ENCODE peak calls at places on chromosome 1, in nine cellular contexts. One of them, this sample, is unnamed.

GRCh38 chr1:115413621-115414020 is 75.6 kb upstream of the NGF start:
- DNase-seq in Calu3: no peak
- DNase-seq in mesothelial cell of epicardium: no peak
- DNase-seq in heart right ventricle: no peak
- DNase-seq in adrenal gland: no peak
- DNase-seq in heart left ventricle: no peak
- DNase-seq in glutamatergic neuron: no peak
- DNase-seq in A549: no peak
- DNase-seq in dorsolateral prefrontal cortex: no peak
- DNase-seq in this sample: no peak

GRCh38 chr1:169904834-169905233 is 11.1 kb upstream of the SCYL3 start:
- DNase-seq in Calu3: no peak
- DNase-seq in mesothelial cell of epicardium: no peak
- DNase-seq in heart right ventricle: no peak
- DNase-seq in adrenal gland: no peak
- DNase-seq in heart left ventricle: no peak
- DNase-seq in glutamatergic neuron: no peak
- DNase-seq in A549: no peak
- DNase-seq in dorsolateral prefrontal cortex: no peak
- DNase-seq in this sample: no peak

GRCh38 chr1:223008808-223009207 is 134.2 kb downstream of the TLR5 start:
- DNase-seq in Calu3: no peak
- DNase-seq in mesothelial cell of epicardium: no peak
- DNase-seq in heart right ventricle: no peak
- DNase-seq in adrenal gland: no peak
- DNase-seq in heart left ventricle: no peak
- DNase-seq in glutamatergic neuron: no peak
- DNase-seq in A549: no peak
- DNase-seq in dorsolateral prefrontal cortex: no peak
- DNase-seq in this sample: no peak

GRCh38 chr1:184152502-184152901 is 101.0 kb downstream of the TSEN15 start:
- DNase-seq in Calu3: peak
- DNase-seq in mesothelial cell of epicardium: no peak
- DNase-seq in heart right ventricle: peak
- DNase-seq in adrenal gland: peak
- DNase-seq in heart left ventricle: peak
- DNase-seq in glutamatergic neuron: no peak
- DNase-seq in A549: no peak
- DNase-seq in dorsolateral prefrontal cortex: no peak
- DNase-seq in this sample: no peak

GRCh38 chr1:117051224-117052064 is 8.7 kb upstream of the TTF2 start:
- DNase-seq in Calu3: peak
- DNase-seq in mesothelial cell of epicardium: no peak
- DNase-seq in heart right ventricle: no peak
- DNase-seq in adrenal gland: no peak
- DNase-seq in heart left ventricle: no peak
- DNase-seq in glutamatergic neuron: no peak
- DNase-seq in A549: no peak
- DNase-seq in dorsolateral prefrontal cortex: no peak
- DNase-seq in this sample: no peak

GRCh38 chr1:116951175-116951935 is 41.6 kb downstream of the PTGFRN start:
- DNase-seq in Calu3: no peak
- DNase-seq in mesothelial cell of epicardium: no peak
- DNase-seq in heart right ventricle: no peak
- DNase-seq in adrenal gland: peak
- DNase-seq in heart left ventricle: no peak
- DNase-seq in glutamatergic neuron: no peak
- DNase-seq in A549: no peak
- DNase-seq in dorsolateral prefrontal cortex: no peak
- DNase-seq in this sample: no peak

GRCh38 chr1:47941609-47942237 is 55.5 kb downstream of the TRABD2B start:
- DNase-seq in Calu3: peak
- DNase-seq in mesothelial cell of epicardium: no peak
- DNase-seq in heart right ventricle: no peak
- DNase-seq in adrenal gland: no peak
- DNase-seq in heart left ventricle: no peak
- DNase-seq in glutamatergic neuron: no peak
- DNase-seq in A549: peak
- DNase-seq in dorsolateral prefrontal cortex: no peak
- DNase-seq in this sample: no peak

GRCh38 chr1:234262754-234263105 is 110.5 kb upstream of the COA6 start:
- DNase-seq in Calu3: no peak
- DNase-seq in mesothelial cell of epicardium: no peak
- DNase-seq in heart right ventricle: no peak
- DNase-seq in adrenal gland: peak
- DNase-seq in heart left ventricle: no peak
- DNase-seq in glutamatergic neuron: no peak
- DNase-seq in A549: no peak
- DNase-seq in dorsolateral prefrontal cortex: peak
- DNase-seq in this sample: no peak

GRCh38 chr1:31467005-31467674 is 54.1 kb downstream of the SERINC2 start:
- DNase-seq in Calu3: no peak
- DNase-seq in mesothelial cell of epicardium: no peak
- DNase-seq in heart right ventricle: no peak
- DNase-seq in adrenal gland: no peak
- DNase-seq in heart left ventricle: no peak
- DNase-seq in glutamatergic neuron: no peak
- DNase-seq in A549: no peak
- DNase-seq in dorsolateral prefrontal cortex: no peak
- DNase-seq in this sample: no peak

GRCh38 chr1:193417945-193418744 is 231.7 kb upstream of the B3GALT2 start:
- DNase-seq in Calu3: no peak
- DNase-seq in mesothelial cell of epicardium: no peak
- DNase-seq in heart right ventricle: no peak
- DNase-seq in adrenal gland: peak
- DNase-seq in heart left ventricle: no peak
- DNase-seq in glutamatergic neuron: no peak
- DNase-seq in A549: no peak
- DNase-seq in dorsolateral prefrontal cortex: no peak
- DNase-seq in this sample: no peak

GRCh38 chr1:185059950-185060571 is 14.7 kb downstream of the RNF2 start:
- DNase-seq in Calu3: no peak
- DNase-seq in mesothelial cell of epicardium: no peak
- DNase-seq in heart right ventricle: no peak
- DNase-seq in adrenal gland: no peak
- DNase-seq in heart left ventricle: no peak
- DNase-seq in glutamatergic neuron: no peak
- DNase-seq in A549: no peak
- DNase-seq in dorsolateral prefrontal cortex: no peak
- DNase-seq in this sample: no peak

GRCh38 chr1:182391028-182391361 is 595 bp downstream of the GLUL start:
- DNase-seq in Calu3: no peak
- DNase-seq in mesothelial cell of epicardium: no peak
- DNase-seq in heart right ventricle: no peak
- DNase-seq in adrenal gland: no peak
- DNase-seq in heart left ventricle: no peak
- DNase-seq in glutamatergic neuron: peak
- DNase-seq in A549: no peak
- DNase-seq in dorsolateral prefrontal cortex: no peak
- DNase-seq in this sample: no peak

GRCh38 chr1:92399076-92399475 is 87.6 kb downstream of the GFI1 start:
- DNase-seq in Calu3: no peak
- DNase-seq in mesothelial cell of epicardium: no peak
- DNase-seq in heart right ventricle: no peak
- DNase-seq in adrenal gland: no peak
- DNase-seq in heart left ventricle: no peak
- DNase-seq in glutamatergic neuron: no peak
- DNase-seq in A549: no peak
- DNase-seq in dorsolateral prefrontal cortex: no peak
- DNase-seq in this sample: no peak

GRCh38 chr1:30704271-30704670 is 19.1 kb downstream of the MATN1 start:
- DNase-seq in Calu3: no peak
- DNase-seq in mesothelial cell of epicardium: no peak
- DNase-seq in heart right ventricle: no peak
- DNase-seq in adrenal gland: no peak
- DNase-seq in heart left ventricle: no peak
- DNase-seq in glutamatergic neuron: no peak
- DNase-seq in A549: no peak
- DNase-seq in dorsolateral prefrontal cortex: no peak
- DNase-seq in this sample: no peak

DNA sequence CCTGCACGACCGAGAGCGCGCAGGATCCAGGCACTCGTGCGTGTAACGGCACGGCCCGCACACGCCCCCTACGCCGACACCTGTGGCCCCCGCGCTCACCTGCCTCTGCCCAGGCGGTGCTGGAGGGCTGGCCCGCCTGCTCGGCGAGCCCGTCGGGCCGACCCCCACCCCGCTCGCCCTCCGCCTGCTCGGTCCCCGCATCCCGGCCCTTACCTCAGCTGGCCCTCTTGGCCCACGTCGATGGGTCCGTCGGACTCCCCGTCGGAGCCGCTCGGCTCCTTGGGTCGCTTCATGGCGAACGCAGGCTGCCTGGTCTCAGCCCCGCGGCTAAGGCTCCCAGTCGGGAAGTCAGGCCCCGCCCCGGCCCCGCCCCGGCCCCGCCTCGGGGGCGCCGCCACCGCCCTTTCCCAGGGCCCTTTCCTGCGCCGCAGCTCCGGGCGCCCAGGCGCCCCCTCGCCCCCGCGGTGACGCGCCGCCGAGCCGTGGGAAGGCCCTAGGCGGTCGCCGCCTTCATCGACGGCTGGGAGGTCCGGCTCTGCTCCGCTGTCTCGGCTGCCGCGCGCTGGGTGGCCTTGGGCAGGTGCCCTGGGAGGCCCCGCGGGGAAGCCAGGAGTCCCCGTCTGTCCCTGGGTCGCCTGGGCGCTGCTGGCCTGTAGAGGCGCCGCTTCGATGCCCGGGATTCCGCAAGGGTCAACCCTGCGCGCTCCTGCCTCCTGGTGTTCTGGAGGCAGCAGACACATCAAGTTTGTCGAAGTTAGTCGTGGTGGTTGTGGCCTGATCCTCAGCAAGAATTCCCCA is at the start of gene HEYL:
- DNase-seq in Calu3: peak
- DNase-seq in mesothelial cell of epicardium: peak
- DNase-seq in heart right ventricle: peak
- DNase-seq in adrenal gland: peak
- DNase-seq in heart left ventricle: peak
- DNase-seq in glutamatergic neuron: peak
- DNase-seq in A549: peak
- DNase-seq in dorsolateral prefrontal cortex: no peak
- DNase-seq in this sample: no peak
- TF ChIP-seq CTCF in Calu3: no peak
- TF ChIP-seq CTCF in mesothelial cell of epicardium: no peak
- TF ChIP-seq CTCF in heart right ventricle: peak
- TF ChIP-seq CTCF in adrenal gland: no peak
- TF ChIP-seq CTCF in heart left ventricle: peak
- TF ChIP-seq CTCF in glutamatergic neuron: no peak
- TF ChIP-seq CTCF in A549: peak
- TF ChIP-seq CTCF in dorsolateral prefrontal cortex: peak
- TF ChIP-seq CTCF in this sample: peak

DNA sequence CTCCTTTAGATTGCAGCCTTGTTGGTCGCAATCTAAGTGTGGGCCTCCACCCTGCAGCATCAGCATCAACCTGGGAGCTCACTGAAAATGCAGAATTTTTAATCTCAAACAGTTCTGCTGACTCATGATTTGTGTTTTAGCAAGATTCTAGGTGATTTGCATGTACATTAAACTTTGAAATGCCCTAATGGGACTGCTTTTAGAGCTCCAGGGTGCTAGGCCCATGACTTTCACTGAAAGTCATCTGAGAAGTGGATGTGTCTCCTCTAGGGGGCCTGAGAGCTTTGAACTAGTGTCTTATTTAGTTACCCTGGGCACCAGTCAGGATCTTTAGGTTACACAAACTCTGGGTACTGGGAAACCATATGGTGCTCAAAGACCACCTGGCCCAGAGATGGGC is 9.0 kb downstream of the TRIM67 start:
- DNase-seq in Calu3: no peak
- DNase-seq in mesothelial cell of epicardium: no peak
- DNase-seq in heart right ventricle: no peak
- DNase-seq in adrenal gland: no peak
- DNase-seq in heart left ventricle: no peak
- DNase-seq in glutamatergic neuron: no peak
- DNase-seq in A549: no peak
- DNase-seq in dorsolateral prefrontal cortex: no peak
- DNase-seq in this sample: no peak
- TF ChIP-seq CTCF in Calu3: peak
- TF ChIP-seq CTCF in mesothelial cell of epicardium: no peak
- TF ChIP-seq CTCF in heart right ventricle: no peak
- TF ChIP-seq CTCF in adrenal gland: no peak
- TF ChIP-seq CTCF in heart left ventricle: no peak
- TF ChIP-seq CTCF in glutamatergic neuron: no peak
- TF ChIP-seq CTCF in A549: peak
- TF ChIP-seq CTCF in dorsolateral prefrontal cortex: no peak
- TF ChIP-seq CTCF in this sample: no peak

DNA sequence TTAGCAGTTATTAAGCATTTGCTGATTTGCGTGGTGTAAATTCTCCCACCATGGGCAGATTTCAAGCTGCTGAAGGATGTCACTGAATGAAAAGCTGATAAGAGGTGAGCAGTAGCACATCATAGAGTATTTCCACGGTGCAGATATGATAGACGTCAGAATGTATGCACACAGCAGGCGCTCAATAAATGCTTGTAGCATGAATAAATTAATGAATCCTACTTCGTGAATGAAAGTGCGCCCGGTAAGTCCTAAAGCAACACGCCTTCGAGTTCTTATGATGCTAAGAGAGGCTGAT is 505 bp upstream of the UBIAD1 start:
- DNase-seq in Calu3: no peak
- DNase-seq in mesothelial cell of epicardium: no peak
- DNase-seq in heart right ventricle: no peak
- DNase-seq in adrenal gland: no peak
- DNase-seq in heart left ventricle: no peak
- DNase-seq in glutamatergic neuron: no peak
- DNase-seq in A549: no peak
- DNase-seq in dorsolateral prefrontal cortex: no peak
- DNase-seq in this sample: no peak
- TF ChIP-seq CTCF in Calu3: no peak
- TF ChIP-seq CTCF in mesothelial cell of epicardium: no peak
- TF ChIP-seq CTCF in heart right ventricle: no peak
- TF ChIP-seq CTCF in adrenal gland: no peak
- TF ChIP-seq CTCF in heart left ventricle: no peak
- TF ChIP-seq CTCF in glutamatergic neuron: no peak
- TF ChIP-seq CTCF in A549: no peak
- TF ChIP-seq CTCF in dorsolateral prefrontal cortex: no peak
- TF ChIP-seq CTCF in this sample: peak

DNA sequence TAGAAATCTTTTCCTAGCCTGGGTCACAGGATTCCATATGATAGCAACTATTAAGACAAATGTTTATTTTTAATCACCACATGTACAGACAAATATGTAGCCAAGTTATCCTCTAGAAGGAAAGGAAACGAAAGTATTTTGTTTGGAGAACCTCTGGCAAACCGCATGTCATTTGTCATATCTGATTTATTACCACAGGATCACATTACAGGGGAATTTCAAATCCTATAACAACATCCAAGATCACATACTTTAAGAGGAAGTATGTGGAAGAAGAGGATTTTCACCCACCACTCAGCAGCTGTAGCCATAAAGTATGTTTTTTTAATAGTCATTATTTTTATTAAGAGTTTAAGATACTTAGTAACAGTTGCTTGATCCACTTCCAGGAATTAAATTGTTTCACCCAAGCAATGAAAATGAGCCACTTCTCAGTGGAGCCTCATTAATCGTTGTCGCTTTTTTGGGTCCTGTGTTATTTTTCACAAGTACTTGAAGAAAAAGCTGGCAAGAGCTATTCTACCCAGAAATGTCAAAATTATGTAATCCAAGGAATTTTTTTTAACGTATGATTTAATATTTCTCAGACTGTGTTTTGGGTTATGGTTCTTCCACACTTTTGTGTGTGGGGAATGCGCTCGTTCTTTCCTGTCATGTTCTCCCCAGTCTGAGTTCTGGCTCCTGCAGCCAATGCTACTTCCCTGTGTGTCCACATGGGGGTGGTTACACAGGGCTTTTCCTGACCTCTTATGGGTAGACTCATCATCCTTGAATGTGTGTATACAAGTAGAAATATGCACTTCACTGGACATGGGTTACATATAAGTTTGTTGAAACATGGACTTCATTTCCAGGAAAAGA is 6.9 kb downstream of the SERTAD4 start:
- DNase-seq in Calu3: peak
- DNase-seq in mesothelial cell of epicardium: no peak
- DNase-seq in heart right ventricle: no peak
- DNase-seq in adrenal gland: no peak
- DNase-seq in heart left ventricle: no peak
- DNase-seq in glutamatergic neuron: peak
- DNase-seq in A549: peak
- DNase-seq in dorsolateral prefrontal cortex: peak
- DNase-seq in this sample: no peak
- TF ChIP-seq CTCF in Calu3: peak
- TF ChIP-seq CTCF in mesothelial cell of epicardium: no peak
- TF ChIP-seq CTCF in heart right ventricle: peak
- TF ChIP-seq CTCF in adrenal gland: no peak
- TF ChIP-seq CTCF in heart left ventricle: peak
- TF ChIP-seq CTCF in glutamatergic neuron: peak
- TF ChIP-seq CTCF in A549: peak
- TF ChIP-seq CTCF in dorsolateral prefrontal cortex: peak
- TF ChIP-seq CTCF in this sample: peak

This sample was measured in osteocyte.